ENCODE peak calls at places on chromosomes 2 and 18, in nine cellular contexts. One of them, this sample, is unnamed.
A peak's percentile ranks its signal among the peaks of the same experiment; 100 is the strongest.

GRCh38 chr2:141778315-141778835 is 352.4 kb downstream of the LRP1B start:
- DNase-seq in fibroblast of mammary gland: no peak
- DNase-seq in A549: no peak
- DNase-seq in astrocyte of the spinal cord: no peak
- DNase-seq in AG10803: no peak
- DNase-seq in AG04450: no peak
- DNase-seq in GM23338: no peak
- DNase-seq in AG09309: no peak
- DNase-seq in adrenal gland: no peak
- DNase-seq in this sample: no peak

GRCh38 chr2:142222715-142223114 is 91.9 kb upstream of the LRP1B start:
- DNase-seq in fibroblast of mammary gland: no peak
- DNase-seq in astrocyte of the spinal cord: no peak
- DNase-seq in A549: no peak
- DNase-seq in AG04450: no peak
- DNase-seq in AG09309: no peak
- DNase-seq in GM23338: no peak
- DNase-seq in adrenal gland: no peak
- DNase-seq in AG10803: no peak
- DNase-seq in this sample: no peak

GRCh38 chr2:105294046-105294445 is 35.5 kb downstream of the TGFBRAP1 start:
- DNase-seq in adrenal gland: no peak
- DNase-seq in AG09309: no peak
- DNase-seq in GM23338: no peak
- DNase-seq in fibroblast of mammary gland: no peak
- DNase-seq in astrocyte of the spinal cord: no peak
- DNase-seq in AG04450: no peak
- DNase-seq in AG10803: no peak
- DNase-seq in A549: no peak
- DNase-seq in this sample: no peak

GRCh38 chr2:119158563-119159347 is at the start of gene C1QL2:
- DNase-seq in AG10803: no peak
- DNase-seq in AG09309: no peak
- DNase-seq in adrenal gland: no peak
- DNase-seq in astrocyte of the spinal cord: no peak
- DNase-seq in fibroblast of mammary gland: no peak
- DNase-seq in A549: peak; percentile 31
- DNase-seq in AG04450: no peak
- DNase-seq in GM23338: peak; percentile 77
- DNase-seq in this sample: no peak

GRCh38 chr2:97707428-97708380 is 5.7 kb upstream of the ZAP70 start:
- DNase-seq in adrenal gland: no peak
- DNase-seq in AG04450: no peak
- DNase-seq in fibroblast of mammary gland: no peak
- DNase-seq in GM23338: no peak
- DNase-seq in AG10803: no peak
- DNase-seq in A549: no peak
- DNase-seq in astrocyte of the spinal cord: no peak
- DNase-seq in AG09309: no peak
- DNase-seq in this sample: no peak

GRCh38 chr2:174510583-174511189 is 23.9 kb upstream of the GPR155 start:
- DNase-seq in AG10803: no peak
- DNase-seq in AG09309: no peak
- DNase-seq in astrocyte of the spinal cord: peak; percentile 39
- DNase-seq in AG04450: no peak
- DNase-seq in fibroblast of mammary gland: peak; percentile 54
- DNase-seq in A549: peak; percentile 62
- DNase-seq in GM23338: peak; percentile 74
- DNase-seq in adrenal gland: no peak
- DNase-seq in this sample: peak; percentile 17

GRCh38 chr18:53416985-53417384 is 807.5 kb downstream of the MBD2 start:
- DNase-seq in GM23338: no peak
- DNase-seq in AG09309: no peak
- DNase-seq in astrocyte of the spinal cord: peak; percentile 11
- DNase-seq in AG04450: no peak
- DNase-seq in adrenal gland: no peak
- DNase-seq in A549: no peak
- DNase-seq in AG10803: peak; percentile 0
- DNase-seq in fibroblast of mammary gland: no peak
- DNase-seq in this sample: no peak

GRCh38 chr2:242052421-242052820 is 182.9 kb downstream of the RTP5 start:
- DNase-seq in AG10803: no peak
- DNase-seq in fibroblast of mammary gland: no peak
- DNase-seq in AG09309: no peak
- DNase-seq in astrocyte of the spinal cord: no peak
- DNase-seq in adrenal gland: no peak
- DNase-seq in GM23338: no peak
- DNase-seq in AG04450: no peak
- DNase-seq in A549: no peak
- DNase-seq in this sample: no peak

GRCh38 chr18:46260016-46260878 is 156.1 kb downstream of the HAUS1 start:
- DNase-seq in adrenal gland: no peak
- DNase-seq in fibroblast of mammary gland: peak; percentile 66
- DNase-seq in AG04450: peak; percentile 37
- DNase-seq in A549: no peak
- DNase-seq in AG10803: peak; percentile 84
- DNase-seq in astrocyte of the spinal cord: peak; percentile 79
- DNase-seq in AG09309: peak; percentile 60
- DNase-seq in GM23338: no peak
- DNase-seq in this sample: peak; percentile 56

GRCh38 chr18:49135871-49136270 is 185.1 kb upstream of the SMAD7 start:
- DNase-seq in AG10803: peak; percentile 33
- DNase-seq in adrenal gland: peak; percentile 78
- DNase-seq in astrocyte of the spinal cord: peak; percentile 50
- DNase-seq in AG09309: no peak
- DNase-seq in A549: peak; percentile 32
- DNase-seq in AG04450: no peak
- DNase-seq in GM23338: peak; percentile 36
- DNase-seq in fibroblast of mammary gland: peak; percentile 57
- DNase-seq in this sample: peak; percentile 36

GRCh38 chr18:69447886-69448285 is 47.2 kb downstream of the DOK6 start:
- DNase-seq in AG10803: no peak
- DNase-seq in fibroblast of mammary gland: no peak
- DNase-seq in astrocyte of the spinal cord: no peak
- DNase-seq in adrenal gland: no peak
- DNase-seq in AG04450: no peak
- DNase-seq in GM23338: no peak
- DNase-seq in A549: no peak
- DNase-seq in AG09309: no peak
- DNase-seq in this sample: no peak

GRCh38 chr2:24052951-24053350 is 3.4 kb downstream of the FKBP1B start:
- DNase-seq in GM23338: no peak
- DNase-seq in AG04450: no peak
- DNase-seq in adrenal gland: no peak
- DNase-seq in A549: no peak
- DNase-seq in AG09309: no peak
- DNase-seq in AG10803: no peak
- DNase-seq in fibroblast of mammary gland: no peak
- DNase-seq in astrocyte of the spinal cord: no peak
- DNase-seq in this sample: no peak

GRCh38 chr2:233079473-233079877 is 19.3 kb downstream of the INPP5D start:
- DNase-seq in AG04450: no peak
- DNase-seq in AG10803: no peak
- DNase-seq in fibroblast of mammary gland: no peak
- DNase-seq in astrocyte of the spinal cord: no peak
- DNase-seq in GM23338: no peak
- DNase-seq in AG09309: no peak
- DNase-seq in A549: no peak
- DNase-seq in adrenal gland: no peak
- DNase-seq in this sample: no peak

GRCh38 chr2:70935468-70936164 is at the start of gene ATP6V1B1:
- DNase-seq in A549: no peak
- DNase-seq in AG10803: no peak
- DNase-seq in AG04450: no peak
- DNase-seq in astrocyte of the spinal cord: no peak
- DNase-seq in adrenal gland: no peak
- DNase-seq in fibroblast of mammary gland: no peak
- DNase-seq in GM23338: peak; percentile 59
- DNase-seq in AG09309: no peak
- DNase-seq in this sample: no peak

GRCh38 chr18:25814841-25815458 is 275.5 kb downstream of the SS18 start:
- DNase-seq in astrocyte of the spinal cord: no peak
- DNase-seq in GM23338: no peak
- DNase-seq in AG04450: no peak
- DNase-seq in AG09309: no peak
- DNase-seq in adrenal gland: no peak
- DNase-seq in A549: no peak
- DNase-seq in fibroblast of mammary gland: no peak
- DNase-seq in AG10803: no peak
- DNase-seq in this sample: no peak

GRCh38 chr2:86319700-86320369 is 17.6 kb downstream of the REEP1 start:
- DNase-seq in AG04450: no peak
- DNase-seq in AG09309: no peak
- DNase-seq in astrocyte of the spinal cord: no peak
- DNase-seq in A549: no peak
- DNase-seq in adrenal gland: peak; percentile 26
- DNase-seq in fibroblast of mammary gland: no peak
- DNase-seq in GM23338: no peak
- DNase-seq in AG10803: no peak
- DNase-seq in this sample: no peak

GRCh38 chr18:77254711-77255110 is 5.1 kb downstream of the GALR1 start:
- DNase-seq in A549: no peak
- DNase-seq in AG10803: no peak
- DNase-seq in AG04450: no peak
- DNase-seq in adrenal gland: no peak
- DNase-seq in fibroblast of mammary gland: no peak
- DNase-seq in astrocyte of the spinal cord: no peak
- DNase-seq in AG09309: no peak
- DNase-seq in GM23338: peak; percentile 46
- DNase-seq in this sample: no peak

GRCh38 chr2:153287109-153287801 is 191.3 kb downstream of the RPRM start:
- DNase-seq in adrenal gland: peak; percentile 13
- DNase-seq in A549: peak; percentile 47
- DNase-seq in fibroblast of mammary gland: no peak
- DNase-seq in AG10803: no peak
- DNase-seq in AG09309: no peak
- DNase-seq in AG04450: no peak
- DNase-seq in astrocyte of the spinal cord: no peak
- DNase-seq in GM23338: peak; percentile 50
- DNase-seq in this sample: no peak
- H3K4me3 ChIP-seq in adrenal gland: no peak overlapping the region
- H3K4me3 ChIP-seq in A549: peak overlapping the region; percentile 28
- H3K4me3 ChIP-seq in fibroblast of mammary gland: no peak overlapping the region
- H3K4me3 ChIP-seq in AG10803: no peak overlapping the region
- H3K4me3 ChIP-seq in AG09309: no peak overlapping the region
- H3K4me3 ChIP-seq in AG04450: no peak overlapping the region
- H3K4me3 ChIP-seq in astrocyte of the spinal cord: peak overlapping the region; percentile 18
- H3K4me3 ChIP-seq in GM23338: no peak overlapping the region
- H3K4me3 ChIP-seq in this sample: no peak overlapping the region

DNA sequence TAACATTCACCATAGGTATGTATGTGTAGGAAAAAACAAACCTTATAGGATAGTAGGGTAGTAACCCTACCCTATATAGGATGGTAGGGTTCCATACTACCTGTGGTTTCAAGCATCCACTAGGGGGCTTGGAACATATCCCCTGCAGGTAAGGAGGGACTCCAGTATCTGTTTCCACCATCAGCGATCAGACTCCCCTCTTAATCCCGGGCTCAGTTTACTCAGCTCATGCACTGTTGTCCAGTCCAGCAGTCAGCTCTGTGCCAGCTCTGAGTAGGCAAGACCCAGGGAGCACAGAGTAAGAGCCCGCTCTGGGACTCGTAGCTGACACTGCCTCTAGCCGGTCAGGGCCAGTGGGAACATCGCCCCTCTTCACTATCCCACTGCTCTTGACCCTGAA is 61.7 kb downstream of the MEX3C start:
- DNase-seq in astrocyte of the spinal cord: no peak
- DNase-seq in AG10803: no peak
- DNase-seq in AG04450: no peak
- DNase-seq in fibroblast of mammary gland: no peak
- DNase-seq in adrenal gland: no peak
- DNase-seq in AG09309: no peak
- DNase-seq in GM23338: peak; percentile 75
- DNase-seq in A549: peak; percentile 15
- DNase-seq in this sample: no peak
- TF ChIP-seq CTCF in astrocyte of the spinal cord: peak; percentile 38
- TF ChIP-seq CTCF in AG10803: peak; percentile 26
- TF ChIP-seq CTCF in AG04450: peak; percentile 10
- TF ChIP-seq CTCF in fibroblast of mammary gland: no peak
- TF ChIP-seq CTCF in adrenal gland: peak; percentile 4
- TF ChIP-seq CTCF in AG09309: peak; percentile 24
- TF ChIP-seq CTCF in GM23338: peak; percentile 67
- TF ChIP-seq CTCF in A549: peak; percentile 28
- TF ChIP-seq CTCF in this sample: peak; percentile 38

DNA sequence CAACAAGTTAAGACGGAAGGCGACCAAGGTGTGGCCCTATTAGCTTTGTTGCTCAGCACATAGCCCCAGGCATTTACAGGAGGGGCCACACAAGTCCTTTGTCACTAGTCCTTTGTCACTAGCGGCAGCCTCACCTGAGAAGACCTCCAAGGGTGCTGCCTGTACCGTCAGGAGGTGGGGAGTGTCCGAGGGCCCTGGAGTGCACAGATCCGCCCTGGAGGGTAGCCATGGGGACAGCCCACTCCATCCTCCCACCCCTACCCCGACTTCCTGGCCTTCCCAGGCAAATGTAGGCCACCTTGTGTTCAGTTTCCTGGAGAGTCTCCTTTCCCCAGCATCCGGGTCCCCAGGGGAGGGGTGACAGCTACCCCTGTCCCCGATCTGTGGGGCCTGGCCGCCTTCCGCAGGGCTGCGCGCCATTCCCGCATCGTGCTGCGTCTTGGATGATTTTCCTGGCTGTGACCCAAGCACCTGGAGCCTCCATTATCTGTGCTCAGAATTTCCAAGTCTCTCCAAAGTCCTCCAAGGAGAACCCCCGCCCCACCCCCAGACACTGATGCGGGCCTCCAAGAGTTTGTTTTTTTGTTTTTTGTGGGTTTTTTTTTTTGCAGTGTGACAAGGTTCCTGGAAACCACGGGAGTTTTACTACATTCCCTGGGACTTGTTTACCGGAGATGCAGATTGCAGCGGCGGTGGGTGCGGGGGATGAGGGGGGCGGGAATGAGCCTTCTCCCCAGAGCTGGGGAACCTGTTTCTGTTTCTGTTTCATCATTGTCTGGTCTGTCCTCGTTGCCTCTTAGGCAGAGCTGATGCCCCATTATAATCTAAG is 28.6 kb downstream of the TEX44 start:
- DNase-seq in AG09309: no peak
- DNase-seq in A549: no peak
- DNase-seq in adrenal gland: no peak
- DNase-seq in astrocyte of the spinal cord: no peak
- DNase-seq in AG10803: peak; percentile 15
- DNase-seq in fibroblast of mammary gland: no peak
- DNase-seq in AG04450: no peak
- DNase-seq in GM23338: peak; percentile 77
- DNase-seq in this sample: peak; percentile 52
- H3K4me3 ChIP-seq in AG09309: no peak overlapping the region
- H3K4me3 ChIP-seq in A549: no peak overlapping the region
- H3K4me3 ChIP-seq in adrenal gland: no peak overlapping the region
- H3K4me3 ChIP-seq in astrocyte of the spinal cord: no peak overlapping the region
- H3K4me3 ChIP-seq in AG10803: no peak overlapping the region
- H3K4me3 ChIP-seq in fibroblast of mammary gland: no peak overlapping the region
- H3K4me3 ChIP-seq in AG04450: no peak overlapping the region
- H3K4me3 ChIP-seq in GM23338: peak overlapping the region; percentile 29
- H3K4me3 ChIP-seq in this sample: no peak overlapping the region

GRCh38 chr18:22674300-22674699 is 256.6 kb upstream of the CTAGE1 start:
- DNase-seq in fibroblast of mammary gland: peak; percentile 95
- DNase-seq in AG10803: peak; percentile 92
- DNase-seq in A549: peak; percentile 70
- DNase-seq in adrenal gland: peak; percentile 83
- DNase-seq in GM23338: no peak
- DNase-seq in AG04450: peak; percentile 63
- DNase-seq in AG09309: peak; percentile 91
- DNase-seq in astrocyte of the spinal cord: peak; percentile 96
- DNase-seq in this sample: peak; percentile 90
- TF ChIP-seq CTCF in fibroblast of mammary gland: no peak
- TF ChIP-seq CTCF in AG10803: no peak
- TF ChIP-seq CTCF in A549: no peak
- TF ChIP-seq CTCF in adrenal gland: no peak
- TF ChIP-seq CTCF in GM23338: no peak
- TF ChIP-seq CTCF in AG04450: no peak
- TF ChIP-seq CTCF in AG09309: no peak
- TF ChIP-seq CTCF in astrocyte of the spinal cord: no peak
- TF ChIP-seq CTCF in this sample: no peak